ENCODE peak calls at places on chromosomes 7 and 10, in six cellular contexts. B is osteocyte, C is DND-41, N is CD14-positive monocyte, Y is upper lobe of left lung, O is IMR-90. T is an unnamed sample.

GRCh38 chr7:133540096-133540860 is 287.4 kb downstream of the EXOC4 start:
- DNase-seq in N (no peak), Y (no peak), C (no peak), O (no peak), B (no peak), T (no peak)

GRCh38 chr7:84705079-84705478 is 481.8 kb downstream of the SEMA3D start:
- DNase-seq in N (no peak), O (no peak), C (no peak), B (no peak), Y (no peak), T (no peak)

GRCh38 chr10:14549496-14549895 is 218.8 kb upstream of the FRMD4A start:
- DNase-seq in C (no peak), N (no peak), B (no peak), O (peak), Y (no peak), T (no peak)

GRCh38 chr10:49068209-49068608 is 47.1 kb downstream of the VSTM4 start:
- DNase-seq in O (no peak), Y (no peak), B (peak), N (no peak), C (no peak), T (no peak)

GRCh38 chr10:84267503-84268126 is 22.8 kb downstream of the RGR start:
- DNase-seq in Y (no peak), C (peak), B (peak), O (peak), N (no peak), T (peak)

GRCh38 chr7:30252885-30253795 is 31.3 kb upstream of the ZNRF2 start:
- DNase-seq in O (no peak), N (peak), Y (no peak), B (no peak), C (no peak), T (no peak)

GRCh38 chr7:44060091-44060947 is 5.0 kb downstream of the PGAM2 start:
- DNase-seq in O (no peak), C (no peak), B (no peak), Y (no peak), N (peak), T (no peak)

GRCh38 chr10:109762556-109762955 is 160.8 kb downstream of the XPNPEP1 start:
- DNase-seq in O (no peak), B (no peak), Y (no peak), C (no peak), N (no peak), T (no peak)

GRCh38 chr10:85642082-85642420 is 724.5 kb downstream of the GRID1 start:
- DNase-seq in N (no peak), Y (no peak), O (no peak), B (no peak), C (no peak), T (no peak)

GRCh38 chr10:110528224-110528997 is 30.7 kb downstream of the DUSP5 start:
- DNase-seq in B (peak), Y (no peak), C (no peak), O (no peak), N (no peak), T (no peak)

GRCh38 chr10:3107426-3107961 is 40.1 kb downstream of the PFKP start:
- DNase-seq in N (no peak), Y (no peak), B (peak), O (peak), C (no peak), T (no peak)

GRCh38 chr10:47031251-47031952 is 120.2 kb downstream of the PTPN20 start:
- DNase-seq in N (peak), Y (no peak), B (peak), O (no peak), C (no peak), T (no peak)

GRCh38 chr7:23531794-23532489 is at the start of gene TRA2A:
- DNase-seq in N (peak), B (peak), C (peak), O (peak), Y (peak), T (peak)
- TF ChIP-seq CTCF in N (no peak), B (no peak), C (no peak), O (no peak), Y (no peak), T (no peak)

DNA sequence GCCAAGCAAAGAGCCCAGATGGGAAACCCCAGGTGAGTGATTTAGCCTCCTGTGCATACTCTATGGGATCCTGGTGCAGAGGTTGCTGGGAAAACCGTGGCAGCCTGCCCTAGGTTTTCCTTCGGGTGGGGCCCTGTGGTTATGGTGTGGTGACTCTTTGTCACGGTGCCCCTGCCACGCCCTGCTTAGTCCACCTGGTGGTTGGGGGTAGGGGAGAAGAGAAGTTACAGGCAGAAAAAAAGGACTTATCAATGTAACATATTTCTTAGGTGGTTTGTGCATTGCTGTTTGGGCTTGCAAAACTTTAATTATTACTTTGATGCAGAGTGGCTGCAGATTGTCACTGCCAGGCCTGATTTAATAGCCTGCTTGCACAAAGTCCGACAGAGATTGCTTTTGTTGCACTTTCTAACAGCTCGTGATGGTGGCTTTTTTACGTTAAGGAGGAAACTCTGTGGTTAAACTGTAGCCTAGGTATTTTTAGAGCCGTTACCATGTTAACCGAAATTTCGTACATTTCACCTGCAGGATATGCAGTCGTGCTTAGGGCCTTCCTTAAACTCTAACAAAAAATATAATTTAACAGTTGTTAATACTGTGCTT is 197.4 kb downstream of the RNLS start:
- DNase-seq in N (peak), O (no peak), B (no peak), Y (no peak), C (peak), T (peak)
- TF ChIP-seq CTCF in N (no peak), O (no peak), B (no peak), Y (peak), C (no peak), T (no peak)

GRCh38 chr7:46970131-46970430 is 611.8 kb downstream of the TNS3 start:
- DNase-seq in Y (no peak), B (no peak), O (no peak), C (no peak), N (no peak), T (no peak)

GRCh38 chr7:46969303-46970130 is 612.4 kb downstream of the TNS3 start:
- DNase-seq in Y (no peak), C (no peak), O (peak), B (no peak), N (no peak), T (no peak)

GRCh38 chr7:46975493-46975892 is 606.4 kb downstream of the TNS3 start:
- DNase-seq in B (no peak), C (no peak), O (no peak), N (no peak), Y (no peak), T (no peak)

GRCh38 chr7:46970486-46970885 is 611.4 kb downstream of the TNS3 start:
- DNase-seq in C (no peak), Y (no peak), N (no peak), O (no peak), B (no peak), T (no peak)

DNA sequence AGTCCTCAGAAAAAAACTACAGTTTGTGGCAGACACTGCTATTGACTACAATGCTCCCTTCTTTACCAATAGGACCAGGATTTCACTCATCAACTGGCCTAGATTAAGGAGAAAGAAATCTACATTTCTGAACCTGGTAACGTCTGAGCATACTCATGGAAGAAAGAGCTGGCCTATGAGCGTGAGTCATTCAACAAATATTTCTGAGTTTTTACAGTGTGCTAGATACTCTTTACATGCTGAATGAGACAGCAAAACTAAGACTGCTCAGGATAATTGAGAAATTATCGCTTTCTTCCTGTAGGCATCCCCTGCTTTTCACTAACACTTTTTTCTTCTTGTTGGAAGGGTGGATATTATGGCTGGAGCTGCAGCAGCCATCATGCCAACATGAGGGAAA is 609.7 kb downstream of the TNS3 start:
- DNase-seq in B (no peak), C (no peak), N (no peak), O (peak), Y (no peak), T (no peak)
- TF ChIP-seq CTCF in B (no peak), C (no peak), N (no peak), O (no peak), Y (no peak), T (no peak)

GRCh38 chr7:73985737-73986141 is 42.2 kb upstream of the ELN start:
- DNase-seq in Y (peak), O (no peak), C (no peak), B (no peak), N (no peak), T (no peak)
- TF ChIP-seq CTCF in Y (no peak), O (no peak), C (no peak), B (no peak), N (no peak), T (no peak)

GRCh38 chr10:75191821-75192568 is 18.6 kb upstream of the VDAC2 start:
- DNase-seq in N (peak), Y (peak), C (no peak), O (peak), B (no peak), T (no peak)
- TF ChIP-seq CTCF in N (no peak), Y (no peak), C (no peak), O (peak), B (no peak), T (no peak)

DNA sequence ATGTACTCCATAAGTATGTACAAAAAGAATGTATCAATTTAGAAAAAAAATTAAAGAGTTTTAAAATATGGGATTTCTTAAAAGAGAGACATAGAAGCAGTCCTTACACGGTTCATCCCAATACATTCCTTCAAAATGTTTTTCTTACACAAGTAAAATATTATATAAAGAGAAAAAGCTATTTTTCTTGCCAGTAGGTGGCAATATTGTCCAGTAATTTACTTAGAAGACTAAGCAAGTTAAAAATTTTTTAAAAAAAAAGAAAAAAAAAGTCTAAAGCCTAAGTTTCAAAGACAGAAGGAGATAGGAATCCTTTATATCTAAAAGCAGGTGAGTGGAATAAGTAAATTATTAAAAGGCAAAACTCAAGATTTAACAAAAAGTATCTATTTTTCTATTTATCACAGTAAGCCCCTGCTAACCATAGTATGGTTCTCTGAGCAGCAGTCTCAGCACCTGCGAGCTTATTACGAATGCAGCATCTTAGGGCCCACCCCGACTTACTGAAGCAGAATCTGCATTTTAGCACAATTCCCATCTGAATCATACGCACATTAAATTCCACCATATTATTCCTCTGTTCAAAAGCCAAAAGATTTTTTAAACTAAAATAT is 240.6 kb downstream of the DGKI start:
- DNase-seq in C (no peak), Y (no peak), O (peak), B (no peak), N (no peak), T (no peak)
- TF ChIP-seq CTCF in C (peak), Y (no peak), O (peak), B (peak), N (peak), T (no peak)